ENCODE peak calls at places on chromosomes 12 and 14, in seven cellular contexts. P is AG10803; B is PC-3; W is BJ; S is brain microvascular endothelial cell; O is A549; A is CD8-positive, alpha-beta T cell. Z is an unnamed sample.

GRCh38 chr14:52692248-52692962 is 3.0 kb downstream of the ERO1A start:
- DNase-seq in O (no peak), P (peak), B (no peak), S (no peak), A (no peak), W (no peak), Z (peak)

GRCh38 chr14:68784298-68784910 is 8.5 kb downstream of the ZFP36L1 start:
- DNase-seq in W (no peak), O (peak), B (peak), S (no peak), A (no peak), P (peak), Z (no peak)

GRCh38 chr14:99728981-99729451 is 44.9 kb downstream of the CYP46A1 start:
- DNase-seq in P (no peak), S (no peak), A (no peak), W (no peak), B (no peak), O (no peak), Z (no peak)

GRCh38 chr12:88493651-88494050 is 86.6 kb downstream of the KITLG start:
- DNase-seq in B (peak), O (no peak), S (no peak), W (no peak), P (peak), A (no peak), Z (no peak)

GRCh38 chr14:73491256-73491976 is 683 bp downstream of the RIOX1 start:
- DNase-seq in S (peak), O (peak), B (peak), P (peak), A (peak), W (no peak), Z (no peak)

GRCh38 chr14:97976861-97977260 is 1179.7 kb downstream of the VRK1 start:
- DNase-seq in S (no peak), O (no peak), P (peak), A (no peak), B (no peak), W (no peak), Z (no peak)

GRCh38 chr14:79631276-79631675 is 580.0 kb downstream of the DIO2 start:
- DNase-seq in W (no peak), S (no peak), P (no peak), B (no peak), O (no peak), A (no peak), Z (no peak)

GRCh38 chr12:124326104-124326503 is 31.2 kb downstream of the RFLNA start:
- DNase-seq in B (no peak), O (no peak), W (no peak), P (no peak), A (no peak), S (no peak), Z (no peak)

GRCh38 chr14:74595006-74595735 is 16.9 kb downstream of the LTBP2 start:
- DNase-seq in P (peak), W (no peak), B (no peak), O (no peak), S (no peak), A (no peak), Z (no peak)

GRCh38 chr12:4743046-4743445 is 22.8 kb downstream of the GALNT8 start:
- DNase-seq in P (no peak), W (no peak), B (no peak), S (no peak), A (no peak), O (no peak), Z (no peak)

GRCh38 chr12:109582636-109583035 is 9.0 kb downstream of the MVK start:
- DNase-seq in W (no peak), S (no peak), B (peak), A (no peak), P (no peak), O (no peak), Z (no peak)

GRCh38 chr12:132606466-132606865 is 3.9 kb downstream of the LRCOL1 start:
- DNase-seq in P (no peak), B (no peak), S (no peak), W (no peak), O (no peak), A (no peak), Z (no peak)

GRCh38 chr12:9667403-9667802 is 2.1 kb upstream of the CLEC2D start:
- DNase-seq in S (no peak), B (no peak), O (no peak), A (no peak), P (no peak), W (no peak), Z (no peak)

GRCh38 chr12:80173465-80173864 is 74.1 kb downstream of the OTOGL start:
- DNase-seq in S (no peak), B (no peak), P (no peak), W (no peak), A (no peak), O (no peak), Z (no peak)

GRCh38 chr14:55600784-55601561 is 21.0 kb downstream of the KTN1 start:
- DNase-seq in A (no peak), W (peak), O (no peak), S (no peak), P (peak), B (peak), Z (no peak)

GRCh38 chr12:29614926-29615325 is 117.4 kb upstream of the OVCH1 start:
- DNase-seq in S (no peak), W (peak), P (peak), A (no peak), B (no peak), O (no peak), Z (no peak)

GRCh38 chr14:64508215-64508776 is 3.7 kb downstream of the ZBTB1 start:
- DNase-seq in O (no peak), P (no peak), S (no peak), A (no peak), B (no peak), W (no peak), Z (no peak)
- H3K4me3 ChIP-seq in O (no peak), P (no peak), S (no peak), A (no peak), B (peak), W (no peak), Z (no peak)

DNA sequence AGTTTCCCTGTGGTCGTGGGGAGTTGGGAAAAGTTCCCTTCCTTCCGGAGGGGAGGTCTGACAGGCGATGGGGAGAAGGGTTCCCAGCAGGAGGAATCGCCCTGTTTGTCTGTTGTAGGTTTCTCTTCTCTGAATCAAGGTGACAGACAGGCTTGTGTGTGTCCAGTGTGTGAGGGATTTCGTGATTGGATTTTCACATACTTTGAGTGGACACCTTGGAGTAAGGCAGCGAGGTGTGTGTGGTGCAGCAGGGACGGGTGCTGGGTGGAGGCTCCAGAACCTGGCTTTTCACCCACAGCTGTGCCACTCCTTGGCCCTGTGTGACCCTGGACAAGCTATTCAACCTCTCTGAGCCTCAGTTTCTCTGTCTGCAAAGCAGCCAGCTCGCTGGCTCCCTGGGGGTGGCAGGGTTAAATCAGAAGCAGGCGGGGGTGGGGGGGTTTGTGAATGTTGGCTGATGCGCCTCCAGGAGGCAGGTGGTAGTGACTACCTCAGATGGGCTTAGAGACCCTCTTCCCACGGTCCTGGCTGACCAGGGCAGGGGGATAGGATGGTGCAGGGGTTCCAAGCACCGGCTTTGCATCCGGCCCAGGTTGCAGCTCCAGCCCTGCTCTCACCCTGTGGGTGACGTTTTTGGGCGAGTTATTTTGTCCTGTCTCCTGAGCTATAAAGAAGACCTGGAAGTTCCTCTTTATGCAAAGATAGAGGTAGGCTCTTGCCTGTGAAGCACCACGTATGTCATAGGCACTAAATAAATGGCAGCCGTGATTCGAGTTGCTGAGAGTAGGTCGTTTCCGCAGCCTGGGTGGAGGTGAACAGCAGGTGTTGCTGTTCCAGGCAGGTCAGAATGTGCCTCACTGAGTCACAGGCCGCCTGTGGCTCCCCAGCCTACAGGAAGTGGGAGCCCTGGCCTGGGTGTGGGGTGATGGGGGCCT is 687 bp downstream of the BDKRB2 start:
- DNase-seq in B (no peak), S (no peak), P (no peak), A (no peak), W (no peak), O (peak), Z (no peak)
- H3K4me3 ChIP-seq in B (peak), S (peak), P (peak), A (no peak), W (peak), O (peak), Z (no peak)

GRCh38 chr12:122182887-122183587 is at the start of gene LRRC43:
- DNase-seq in S (no peak), B (no peak), P (peak), W (no peak), O (no peak), A (no peak), Z (no peak)
- H3K4me3 ChIP-seq in S (peak), B (peak), P (peak), W (peak), O (peak), A (peak), Z (no peak)

DNA sequence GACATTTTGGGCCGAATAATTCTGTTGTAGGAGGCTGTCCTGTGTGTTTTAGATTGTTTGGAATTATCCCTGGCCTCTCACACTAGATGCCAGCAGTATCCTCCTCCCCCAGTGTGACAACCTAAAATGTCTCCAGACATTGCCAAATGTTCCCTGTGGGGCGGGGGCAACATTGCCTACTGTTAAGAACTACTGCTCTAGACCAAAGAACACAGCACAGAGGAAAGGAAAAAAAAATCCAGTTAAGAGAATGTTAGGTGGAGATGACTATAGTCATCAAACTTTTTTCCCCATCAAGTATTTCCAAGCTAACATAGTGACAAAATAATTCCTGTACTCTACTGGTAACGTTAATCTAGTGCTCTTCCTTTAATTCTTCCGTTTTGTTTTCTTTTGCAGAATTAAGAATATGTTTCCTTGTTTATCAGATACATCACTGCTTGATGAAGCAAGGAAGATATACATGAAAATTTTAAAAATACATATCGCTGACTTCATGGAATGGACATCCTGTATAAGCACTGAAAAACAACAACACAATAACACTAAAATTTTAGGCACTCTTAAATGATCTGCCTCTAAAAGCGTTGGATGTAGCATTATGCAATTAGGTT is 3.6 kb downstream of the CDKN1B start:
- DNase-seq in S (no peak), P (no peak), B (peak), A (no peak), O (no peak), W (no peak), Z (no peak)
- H3K4me3 ChIP-seq in S (peak), P (peak), B (peak), A (peak), O (peak), W (peak), Z (peak)

GRCh38 chr12:23350808-23351207 is 598.7 kb downstream of the SOX5 start:
- DNase-seq in A (no peak), S (no peak), W (no peak), B (no peak), O (no peak), P (no peak), Z (no peak)
- H3K4me3 ChIP-seq in A (no peak), S (no peak), W (no peak), B (no peak), O (no peak), P (no peak), Z (no peak)

GRCh38 chr12:77325505-77325904 is 260.1 kb upstream of the E2F7 start:
- DNase-seq in B (no peak), O (no peak), W (no peak), A (no peak), S (no peak), P (no peak), Z (no peak)
- H3K4me3 ChIP-seq in B (peak), O (peak), W (peak), A (no peak), S (peak), P (peak), Z (no peak)

GRCh38 chr12:51910691-51911090 is 3.4 kb downstream of the ACVRL1 start:
- DNase-seq in A (no peak), S (no peak), O (no peak), B (no peak), P (no peak), W (no peak), Z (no peak)
- H3K4me3 ChIP-seq in A (no peak), S (no peak), O (no peak), B (no peak), P (no peak), W (no peak), Z (no peak)

DNA sequence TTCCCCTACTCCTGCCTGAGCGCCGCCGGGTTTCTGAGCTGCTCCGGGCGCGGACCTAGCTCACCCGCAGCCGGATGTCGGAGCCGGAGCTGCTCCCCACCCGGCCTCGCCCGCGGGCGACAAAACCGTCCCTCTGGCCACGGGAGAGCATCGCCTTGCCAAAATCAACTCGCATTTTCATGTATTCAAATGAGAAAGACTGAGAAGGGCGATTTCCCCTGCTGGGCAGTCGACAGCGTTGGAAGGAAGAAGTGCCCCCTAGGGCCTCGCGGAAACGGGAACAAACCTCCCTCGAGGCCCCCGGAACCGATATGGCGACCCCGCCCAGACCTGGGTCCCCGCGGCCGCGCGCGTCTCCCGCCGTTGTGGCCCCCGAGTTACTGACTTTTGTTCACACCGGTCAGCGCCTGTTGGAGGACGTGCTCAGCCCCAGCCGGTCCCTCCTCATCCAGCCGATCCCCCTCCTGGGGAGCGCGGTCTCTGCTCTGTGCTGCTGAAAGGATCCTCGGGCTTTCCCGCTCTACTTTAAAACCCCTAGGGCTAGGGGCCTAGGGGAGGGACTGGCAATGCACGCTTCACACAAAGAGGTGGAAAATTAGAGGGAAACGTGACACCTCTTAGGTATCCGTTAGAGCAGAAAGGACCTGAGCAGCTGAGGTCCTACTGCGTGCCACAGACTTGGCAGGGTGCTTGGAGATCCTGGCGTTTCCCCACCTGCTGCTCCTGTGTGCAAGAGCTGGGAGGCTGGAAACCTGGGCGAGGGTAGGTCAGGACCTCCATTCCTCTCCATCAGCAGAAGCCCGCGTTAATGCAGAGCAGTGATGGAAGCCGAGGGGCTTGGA is 4.3 kb downstream of the TTC6 start:
- DNase-seq in S (no peak), O (no peak), W (no peak), A (no peak), P (no peak), B (peak), Z (no peak)
- H3K4me3 ChIP-seq in S (no peak), O (no peak), W (no peak), A (no peak), P (peak), B (peak), Z (no peak)

Z was measured in Jurkat, Clone E6-1.